ENCODE peak calls at places on chromosome 22, in nine cellular contexts. S, I, F, W, B, T, J, V and R are unnamed samples. For H3K4me1, the result is how much of the 10 kb centered on the place peaks cover.

GRCh38 chr22:25082096-25082495 is 117.6 kb upstream of the CRYBB3 start:
- DNase-seq in W (no peak), B (no peak), F (no peak), V (no peak), S (no peak), J (no peak), I (no peak), T (no peak), R (no peak)

GRCh38 chr22:33519140-33519973 is 400.9 kb downstream of the LARGE1 start:
- DNase-seq in S (peak), F (peak), T (no peak), V (no peak), J (peak), W (peak), B (no peak), I (peak), R (peak)

GRCh38 chr22:41245917-41246499 is 5.3 kb upstream of the CHADL start:
- DNase-seq in S (no peak), W (no peak), V (no peak), J (no peak), F (no peak), I (no peak), T (no peak), B (no peak), R (no peak)

GRCh38 chr22:23381661-23382427 is 198.2 kb downstream of the IGLL1 start:
- DNase-seq in W (no peak), V (no peak), B (no peak), F (no peak), S (no peak), I (peak), J (no peak), T (no peak), R (no peak)

GRCh38 chr22:37186997-37187522 is 987 bp downstream of the C1QTNF6 start:
- DNase-seq in V (peak), W (no peak), S (no peak), I (no peak), J (no peak), T (no peak), B (no peak), F (peak), R (no peak)

GRCh38 chr22:36816635-36817428 is at the start of gene PVALB:
- DNase-seq in S (no peak), B (no peak), J (no peak), V (no peak), I (peak), F (peak), W (peak), T (peak), R (no peak)

GRCh38 chr22:18070556-18071306 is 7.1 kb upstream of the PEX26 start:
- DNase-seq in J (peak), T (no peak), W (no peak), S (no peak), B (no peak), F (no peak), V (no peak), I (no peak), R (no peak)

GRCh38 chr22:41487037-41487963 is 18.4 kb downstream of the ACO2 start:
- DNase-seq in T (no peak), W (no peak), V (no peak), F (peak), I (no peak), S (no peak), J (no peak), B (no peak), R (no peak)

GRCh38 chr22:41048791-41049717 is 43.3 kb upstream of the EP300 start:
- DNase-seq in J (no peak), V (peak), F (peak), S (peak), I (peak), W (no peak), T (no peak), B (no peak), R (peak)

GRCh38 chr22:32650553-32651345 is 150.8 kb upstream of the TIMP3 start:
- DNase-seq in B (no peak), I (peak), F (peak), S (no peak), V (no peak), W (no peak), J (no peak), T (no peak), R (no peak)

GRCh38 chr22:42473484-42474193 is 41.4 kb upstream of the NFAM1 start:
- DNase-seq in J (peak), V (no peak), T (no peak), W (peak), S (peak), B (peak), F (peak), I (no peak), R (peak)

GRCh38 chr22:23147632-23148387 is 2.5 kb downstream of the RAB36 start:
- DNase-seq in T (no peak), I (peak), J (no peak), F (peak), W (no peak), V (no peak), B (no peak), S (no peak), R (no peak)

GRCh38 chr22:42937164-42937854 is 77.6 kb downstream of the PACSIN2 start:
- DNase-seq in F (peak), S (no peak), T (no peak), W (peak), J (peak), I (peak), V (peak), B (peak), R (peak)

GRCh38 chr22:30733081-30733680 is 38.5 kb downstream of the OSBP2 start:
- DNase-seq in T (no peak), W (no peak), J (no peak), F (peak), S (no peak), I (peak), B (no peak), V (no peak), R (no peak)

GRCh38 chr22:36164621-36165020 is 4.1 kb upstream of the APOL3 start:
- DNase-seq in W (no peak), T (no peak), F (no peak), J (no peak), B (no peak), V (no peak), I (no peak), S (no peak), R (no peak)

GRCh38 chr22:23066200-23067022 is 3.9 kb upstream of the GNAZ start:
- DNase-seq in W (no peak), F (no peak), T (peak), I (peak), V (peak), S (no peak), B (no peak), J (peak), R (no peak)

GRCh38 chr22:22870577-22871398 is 16.8 kb upstream of the IGLL5 start:
- DNase-seq in W (no peak), J (peak), T (no peak), S (no peak), V (no peak), B (no peak), I (peak), F (no peak), R (peak)

GRCh38 chr22:24290459-24290858 is 19.8 kb downstream of the SPECC1L start:
- DNase-seq in F (peak), I (no peak), W (no peak), T (no peak), B (no peak), J (no peak), S (no peak), V (no peak), R (peak)

GRCh38 chr22:29758959-29759358 is 7.8 kb downstream of the ZMAT5 start:
- DNase-seq in W (no peak), I (peak), J (no peak), B (no peak), V (no peak), S (no peak), T (no peak), F (no peak), R (no peak)

GRCh38 chr22:35821654-35822053 is 104.0 kb downstream of the APOL5 start:
- DNase-seq in F (no peak), W (no peak), B (no peak), V (no peak), J (no peak), I (no peak), T (no peak), S (no peak), R (no peak)

GRCh38 chr22:42964994-42965699 is 49.8 kb downstream of the PACSIN2 start:
- DNase-seq in V (no peak), B (peak), S (no peak), I (no peak), T (no peak), J (no peak), F (peak), W (no peak), R (no peak)

GRCh38 chr22:37533995-37534394 is 14.8 kb upstream of the CARD10 start:
- DNase-seq in W (no peak), J (no peak), I (peak), S (no peak), V (no peak), T (no peak), B (peak), F (peak), R (no peak)

GRCh38 chr22:30460147-30460546 is 11.7 kb downstream of the SEC14L3 start:
- DNase-seq in T (no peak), S (no peak), B (no peak), I (no peak), V (no peak), J (no peak), W (no peak), F (no peak), R (no peak)

GRCh38 chr22:32206774-32207758 is 2.2 kb upstream of the RFPL2 start:
- DNase-seq in V (no peak), I (peak), J (peak), B (peak), S (no peak), W (peak), T (no peak), F (no peak), R (no peak)

GRCh38 chr22:39908737-39909136 is 7.9 kb downstream of the GRAP2 start:
- DNase-seq in F (peak), I (no peak), B (no peak), J (no peak), T (no peak), S (no peak), V (no peak), W (no peak), R (no peak)

GRCh38 chr22:30891443-30891755 is 77.2 kb downstream of the MORC2 start:
- DNase-seq in B (no peak), W (no peak), I (peak), S (no peak), V (no peak), T (no peak), J (no peak), F (no peak), R (peak)

GRCh38 chr22:27185903-27186302 is 528.5 kb downstream of the MIAT start:
- DNase-seq in W (no peak), J (no peak), T (no peak), V (no peak), B (no peak), I (no peak), F (no peak), S (no peak), R (no peak)

GRCh38 chr22:41380993-41381328 is 781 bp upstream of the TEF start:
- DNase-seq in F (peak), B (peak), S (no peak), T (no peak), V (peak), I (peak), J (no peak), W (peak), R (peak)

GRCh38 chr22:22555596-22555995 is 3.5 kb downstream of the PRAME start:
- DNase-seq in B (no peak), F (no peak), W (no peak), I (peak), V (no peak), S (no peak), J (no peak), T (no peak), R (no peak)

GRCh38 chr22:20666560-20666959 is 107.4 kb upstream of the SERPIND1 start:
- DNase-seq in S (no peak), J (no peak), T (no peak), B (no peak), V (no peak), W (no peak), I (no peak), F (no peak), R (no peak)
- H3K4me1 ChIP-seq in S (under half), J (under half), T (under half), B (under half), V (under half), W (under half), I (under half), F (under half), R (under half)

GRCh38 chr22:38882972-38883622 is 11.1 kb upstream of the CBX6 start:
- DNase-seq in F (no peak), J (no peak), T (no peak), V (no peak), W (no peak), S (no peak), B (no peak), I (no peak), R (no peak)
- H3K27ac ChIP-seq in F (no peak), J (no peak), T (no peak), V (peak), W (no peak), S (no peak), B (no peak), I (no peak), R (no peak)

DNA sequence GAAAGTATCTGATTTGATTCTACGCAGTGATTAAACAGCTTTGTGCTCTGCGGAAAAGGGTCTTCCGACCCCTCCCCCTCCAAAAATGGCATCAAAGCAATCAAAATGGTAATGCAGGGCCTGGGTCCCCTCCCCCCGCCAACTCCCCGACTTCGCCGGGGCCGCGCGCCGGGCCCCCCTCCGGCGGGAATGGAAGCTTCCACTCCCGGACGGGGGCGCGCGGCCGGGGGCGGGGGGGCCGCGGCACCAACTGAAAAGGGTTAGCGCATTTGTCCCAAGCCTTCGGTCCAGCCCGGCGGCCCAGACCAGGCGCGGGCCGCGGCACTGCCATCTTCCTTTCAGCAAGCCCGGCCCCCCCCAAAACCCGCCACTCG is 2.9 kb downstream of the PHF21B start:
- DNase-seq in W (no peak), B (no peak), F (no peak), V (peak), S (no peak), J (no peak), T (no peak), I (no peak), R (no peak)
- H3K4me3 ChIP-seq in W (no peak), B (no peak), F (no peak), V (peak), S (peak), J (no peak), T (no peak), I (no peak), R (no peak)

DNA sequence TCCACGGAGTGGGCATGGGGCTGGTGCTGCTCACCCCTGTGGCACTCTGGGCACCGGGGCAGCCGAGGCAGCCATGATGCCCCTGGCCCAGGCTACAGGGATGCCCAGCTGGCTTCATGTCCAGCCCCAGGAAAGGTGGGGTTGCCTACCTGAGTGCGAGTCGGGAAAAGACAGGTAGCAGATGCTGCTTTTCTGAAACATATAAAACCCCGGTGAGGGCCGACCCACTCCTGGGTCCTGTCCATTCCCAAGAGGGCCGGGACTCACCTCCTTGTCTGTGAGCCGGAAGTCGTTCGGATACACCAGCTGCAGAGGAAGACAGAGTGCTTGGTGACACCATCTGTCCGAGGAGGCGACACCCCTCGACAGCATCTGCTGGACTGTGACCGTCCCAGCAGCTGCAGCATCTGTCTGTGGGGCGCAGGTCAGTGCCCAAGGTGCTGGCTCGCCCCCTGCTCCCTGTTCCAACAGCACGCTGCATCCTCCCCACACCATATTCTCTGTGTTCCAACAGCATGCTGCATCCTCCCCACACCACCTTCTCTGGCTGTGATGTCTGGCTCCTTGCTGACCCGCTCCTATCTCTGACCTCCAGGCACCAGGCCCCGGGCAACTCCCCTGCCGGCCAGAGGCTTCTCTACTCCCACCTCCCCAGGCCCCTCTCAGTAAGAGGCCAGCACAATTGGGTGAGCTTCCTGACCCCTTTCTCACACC is 8.0 kb downstream of the DENND6B start:
- DNase-seq in S (no peak), F (no peak), T (no peak), I (peak), W (no peak), J (peak), B (no peak), V (no peak), R (no peak)
- H3K4me1 ChIP-seq in S (under half), F (under half), T (under half), I (under half), W (under half), J (half or more), B (under half), V (under half), R (under half)

GRCh38 chr22:49670610-49671330 is 156.9 kb downstream of the BRD1 start:
- DNase-seq in W (no peak), T (no peak), S (peak), B (no peak), I (peak), V (peak), J (no peak), F (no peak), R (peak)
- H3K27ac ChIP-seq in W (no peak), T (no peak), S (no peak), B (no peak), I (no peak), V (no peak), J (no peak), F (no peak), R (no peak)

GRCh38 chr22:46775364-46775758 is 12.9 kb downstream of the TBC1D22A start:
- DNase-seq in I (no peak), J (peak), F (no peak), S (no peak), V (no peak), W (no peak), T (no peak), B (no peak), R (no peak)

GRCh38 chr22:46775789-46776485 is 13.5 kb downstream of the TBC1D22A start:
- DNase-seq in I (no peak), W (no peak), F (no peak), T (no peak), J (no peak), B (no peak), V (no peak), S (no peak), R (no peak)

GRCh38 chr22:46776486-46776826 is 14.0 kb downstream of the TBC1D22A start:
- DNase-seq in J (peak), V (no peak), S (no peak), I (no peak), B (no peak), F (no peak), T (no peak), W (no peak), R (no peak)

GRCh38 chr22:46773074-46773473 is 10.6 kb downstream of the TBC1D22A start:
- DNase-seq in B (no peak), I (no peak), J (peak), T (no peak), W (no peak), S (no peak), V (no peak), F (no peak), R (no peak)

GRCh38 chr22:46774456-46775363 is 12.3 kb downstream of the TBC1D22A start:
- DNase-seq in B (no peak), I (peak), V (no peak), W (no peak), T (no peak), F (no peak), J (peak), S (no peak), R (no peak)
- H3K4me3 ChIP-seq in B (peak), I (no peak), V (no peak), W (peak), T (peak), F (no peak), J (peak), S (no peak), R (no peak)